ENCODE peak calls at places on chromosome 12, in four cellular contexts. One of them, this sample, is unnamed.

GRCh38 chr12:89135976-89136634 is 216.2 kb downstream of the DUSP6 start:
- DNase-seq in GM13977: no peak
- DNase-seq in progenitor cell of endocrine pancreas: no peak
- DNase-seq in activated CD4-positive, alpha-beta T cell treated with anti-CD3 and anti-CD28 coated beads for 4 hours: no peak
- DNase-seq in this sample: peak; percentile 40

GRCh38 chr12:12979151-12979550 is 20.9 kb downstream of the HEBP1 start:
- DNase-seq in GM13977: no peak
- DNase-seq in progenitor cell of endocrine pancreas: no peak
- DNase-seq in activated CD4-positive, alpha-beta T cell treated with anti-CD3 and anti-CD28 coated beads for 4 hours: no peak
- DNase-seq in this sample: peak; percentile 69

GRCh38 chr12:14828896-14829295 is 14.4 kb downstream of the ART4 start:
- DNase-seq in GM13977: peak; percentile 12
- DNase-seq in progenitor cell of endocrine pancreas: no peak
- DNase-seq in activated CD4-positive, alpha-beta T cell treated with anti-CD3 and anti-CD28 coated beads for 4 hours: no peak
- DNase-seq in this sample: no peak

GRCh38 chr12:138898-139534 is 72.4 kb downstream of the IQSEC3 start:
- DNase-seq in GM13977: no peak
- DNase-seq in progenitor cell of endocrine pancreas: no peak
- DNase-seq in activated CD4-positive, alpha-beta T cell treated with anti-CD3 and anti-CD28 coated beads for 4 hours: peak; percentile 9
- DNase-seq in this sample: no peak

GRCh38 chr12:180445-180844 is 33.5 kb downstream of the SLC6A12 start:
- DNase-seq in GM13977: peak; percentile 84
- DNase-seq in progenitor cell of endocrine pancreas: no peak
- DNase-seq in activated CD4-positive, alpha-beta T cell treated with anti-CD3 and anti-CD28 coated beads for 4 hours: no peak
- DNase-seq in this sample: peak; percentile 27

GRCh38 chr12:121391619-121392324 is 8.1 kb upstream of the RNF34 start:
- DNase-seq in GM13977: peak; percentile 45
- DNase-seq in progenitor cell of endocrine pancreas: no peak
- DNase-seq in activated CD4-positive, alpha-beta T cell treated with anti-CD3 and anti-CD28 coated beads for 4 hours: no peak
- DNase-seq in this sample: peak; percentile 83

GRCh38 chr12:127230843-127231260 is 1036.1 kb upstream of the TMEM132C start:
- DNase-seq in GM13977: no peak
- DNase-seq in progenitor cell of endocrine pancreas: no peak
- DNase-seq in activated CD4-positive, alpha-beta T cell treated with anti-CD3 and anti-CD28 coated beads for 4 hours: no peak
- DNase-seq in this sample: peak; percentile 98

GRCh38 chr12:26274441-26275312 is 79.3 kb downstream of the SSPN start:
- DNase-seq in GM13977: peak; percentile 66
- DNase-seq in progenitor cell of endocrine pancreas: no peak
- DNase-seq in activated CD4-positive, alpha-beta T cell treated with anti-CD3 and anti-CD28 coated beads for 4 hours: peak; percentile 9
- DNase-seq in this sample: peak; percentile 99

GRCh38 chr12:34327671-34328070 is 305.4 kb downstream of the ALG10 start:
- DNase-seq in GM13977: no peak
- DNase-seq in progenitor cell of endocrine pancreas: no peak
- DNase-seq in activated CD4-positive, alpha-beta T cell treated with anti-CD3 and anti-CD28 coated beads for 4 hours: no peak
- DNase-seq in this sample: no peak

GRCh38 chr12:59113831-59114273 is 193.5 kb upstream of the LRIG3 start:
- DNase-seq in GM13977: peak; percentile 51
- DNase-seq in progenitor cell of endocrine pancreas: peak; percentile 73
- DNase-seq in activated CD4-positive, alpha-beta T cell treated with anti-CD3 and anti-CD28 coated beads for 4 hours: no peak
- DNase-seq in this sample: peak; percentile 80

GRCh38 chr12:108565976-108566375 is 3.6 kb downstream of the ISCU start:
- DNase-seq in GM13977: no peak
- DNase-seq in progenitor cell of endocrine pancreas: no peak
- DNase-seq in activated CD4-positive, alpha-beta T cell treated with anti-CD3 and anti-CD28 coated beads for 4 hours: peak; percentile 76
- DNase-seq in this sample: peak; percentile 81

GRCh38 chr12:96483116-96483515 is 6.3 kb upstream of the CFAP54 start:
- DNase-seq in GM13977: no peak
- DNase-seq in progenitor cell of endocrine pancreas: no peak
- DNase-seq in activated CD4-positive, alpha-beta T cell treated with anti-CD3 and anti-CD28 coated beads for 4 hours: no peak
- DNase-seq in this sample: no peak

GRCh38 chr12:88897723-88898122 is 317.5 kb upstream of the KITLG start:
- DNase-seq in GM13977: no peak
- DNase-seq in progenitor cell of endocrine pancreas: no peak
- DNase-seq in activated CD4-positive, alpha-beta T cell treated with anti-CD3 and anti-CD28 coated beads for 4 hours: no peak
- DNase-seq in this sample: peak; percentile 46

GRCh38 chr12:31369712-31370521 is 44.0 kb upstream of the SINHCAF start:
- DNase-seq in GM13977: no peak
- DNase-seq in progenitor cell of endocrine pancreas: no peak
- DNase-seq in activated CD4-positive, alpha-beta T cell treated with anti-CD3 and anti-CD28 coated beads for 4 hours: no peak
- DNase-seq in this sample: peak; percentile 45

GRCh38 chr12:12376636-12377448 is 20.0 kb downstream of the BORCS5 start:
- DNase-seq in GM13977: peak; percentile 67
- DNase-seq in progenitor cell of endocrine pancreas: no peak
- DNase-seq in activated CD4-positive, alpha-beta T cell treated with anti-CD3 and anti-CD28 coated beads for 4 hours: peak; percentile 15
- DNase-seq in this sample: peak; percentile 78

GRCh38 chr12:87094356-87094755 is 838.2 kb upstream of the MGAT4C start:
- DNase-seq in GM13977: no peak
- DNase-seq in progenitor cell of endocrine pancreas: no peak
- DNase-seq in activated CD4-positive, alpha-beta T cell treated with anti-CD3 and anti-CD28 coated beads for 4 hours: no peak
- DNase-seq in this sample: no peak

This sample was measured in EH.